ENCODE peak calls at places on chromosomes 3 and 15, in six cellular contexts. One of them, this sample, is unnamed.

GRCh38 chr3:127491909-127492308 is 98.6 kb downstream of the TPRA1 start:
- DNase-seq in HFF-Myc: no peak
- DNase-seq in AG10803: no peak
- DNase-seq in vagina: no peak
- DNase-seq in stomach: no peak
- DNase-seq in foreskin fibroblast: no peak
- DNase-seq in this sample: no peak

GRCh38 chr3:72916249-72916648 is 28.4 kb downstream of the GXYLT2 start:
- DNase-seq in HFF-Myc: no peak
- DNase-seq in AG10803: no peak
- DNase-seq in vagina: no peak
- DNase-seq in stomach: no peak
- DNase-seq in foreskin fibroblast: no peak
- DNase-seq in this sample: no peak

GRCh38 chr3:190532626-190533155 is 18.8 kb downstream of the IL1RAP start:
- DNase-seq in HFF-Myc: no peak
- DNase-seq in AG10803: no peak
- DNase-seq in vagina: no peak
- DNase-seq in stomach: no peak
- DNase-seq in foreskin fibroblast: no peak
- DNase-seq in this sample: no peak

GRCh38 chr3:95348879-95349278 is 1286.0 kb downstream of the NSUN3 start:
- DNase-seq in HFF-Myc: no peak
- DNase-seq in AG10803: no peak
- DNase-seq in vagina: no peak
- DNase-seq in stomach: no peak
- DNase-seq in foreskin fibroblast: no peak
- DNase-seq in this sample: no peak

GRCh38 chr3:139870000-139870675 is 64.8 kb upstream of the CLSTN2 start:
- DNase-seq in HFF-Myc: no peak
- DNase-seq in AG10803: no peak
- DNase-seq in vagina: no peak
- DNase-seq in stomach: no peak
- DNase-seq in foreskin fibroblast: no peak
- DNase-seq in this sample: no peak

GRCh38 chr3:12187448-12188327 is 29.0 kb upstream of the TIMP4 start:
- DNase-seq in HFF-Myc: no peak
- DNase-seq in AG10803: peak; percentile 52
- DNase-seq in vagina: peak; percentile 87
- DNase-seq in stomach: no peak
- DNase-seq in foreskin fibroblast: peak; percentile 70
- DNase-seq in this sample: no peak

GRCh38 chr3:52090131-52090548 is 33.8 kb upstream of the DUSP7 start:
- DNase-seq in HFF-Myc: peak; percentile 80
- DNase-seq in AG10803: peak; percentile 91
- DNase-seq in vagina: no peak
- DNase-seq in stomach: no peak
- DNase-seq in foreskin fibroblast: peak; percentile 92
- DNase-seq in this sample: no peak

GRCh38 chr3:57161915-57162314 is 3.2 kb downstream of the IL17RD start:
- DNase-seq in HFF-Myc: no peak
- DNase-seq in AG10803: no peak
- DNase-seq in vagina: no peak
- DNase-seq in stomach: no peak
- DNase-seq in foreskin fibroblast: no peak
- DNase-seq in this sample: no peak

GRCh38 chr15:68382286-68383007 is 49.5 kb downstream of the ITGA11 start:
- DNase-seq in HFF-Myc: no peak
- DNase-seq in AG10803: no peak
- DNase-seq in vagina: peak; percentile 61
- DNase-seq in stomach: peak; percentile 13
- DNase-seq in foreskin fibroblast: no peak
- DNase-seq in this sample: no peak

GRCh38 chr15:42449770-42450433 is 41.0 kb downstream of the ZNF106 start:
- DNase-seq in HFF-Myc: no peak
- DNase-seq in AG10803: no peak
- DNase-seq in vagina: no peak
- DNase-seq in stomach: no peak
- DNase-seq in foreskin fibroblast: no peak
- DNase-seq in this sample: no peak

GRCh38 chr3:60304103-60304502 is 947.1 kb downstream of the FHIT start:
- DNase-seq in HFF-Myc: no peak
- DNase-seq in AG10803: peak; percentile 89
- DNase-seq in vagina: no peak
- DNase-seq in stomach: no peak
- DNase-seq in foreskin fibroblast: peak; percentile 6
- DNase-seq in this sample: no peak

GRCh38 chr3:71127463-71128243 is 455.9 kb downstream of the FOXP1 start:
- DNase-seq in HFF-Myc: no peak
- DNase-seq in AG10803: peak; percentile 36
- DNase-seq in vagina: no peak
- DNase-seq in stomach: no peak
- DNase-seq in foreskin fibroblast: no peak
- DNase-seq in this sample: no peak

GRCh38 chr3:59798372-59799086 is 748.7 kb upstream of the CFAP20DC start:
- DNase-seq in HFF-Myc: no peak
- DNase-seq in AG10803: no peak
- DNase-seq in vagina: no peak
- DNase-seq in stomach: no peak
- DNase-seq in foreskin fibroblast: no peak
- DNase-seq in this sample: no peak

GRCh38 chr3:38636881-38637280 is 12.6 kb downstream of the SCN5A start:
- DNase-seq in HFF-Myc: no peak
- DNase-seq in AG10803: no peak
- DNase-seq in vagina: no peak
- DNase-seq in stomach: no peak
- DNase-seq in foreskin fibroblast: no peak
- DNase-seq in this sample: no peak

GRCh38 chr3:133362539-133362938 is 37.3 kb upstream of the BFSP2 start:
- DNase-seq in HFF-Myc: no peak
- DNase-seq in AG10803: no peak
- DNase-seq in vagina: peak; percentile 49
- DNase-seq in stomach: no peak
- DNase-seq in foreskin fibroblast: no peak
- DNase-seq in this sample: no peak

GRCh38 chr3:112074616-112075497 is 11.3 kb upstream of the C3orf52 start:
- DNase-seq in HFF-Myc: peak; percentile 87
- DNase-seq in AG10803: peak; percentile 80
- DNase-seq in vagina: no peak
- DNase-seq in stomach: peak; percentile 59
- DNase-seq in foreskin fibroblast: peak; percentile 90
- DNase-seq in this sample: no peak

GRCh38 chr3:146449584-146449983 is 19.8 kb downstream of the PLSCR2 start:
- DNase-seq in HFF-Myc: no peak
- DNase-seq in AG10803: no peak
- DNase-seq in vagina: no peak
- DNase-seq in stomach: no peak
- DNase-seq in foreskin fibroblast: no peak
- DNase-seq in this sample: no peak

GRCh38 chr15:47685141-47685870 is 32.0 kb upstream of the SEMA6D start:
- DNase-seq in HFF-Myc: no peak
- DNase-seq in AG10803: peak; percentile 6
- DNase-seq in vagina: no peak
- DNase-seq in stomach: no peak
- DNase-seq in foreskin fibroblast: peak; percentile 88
- DNase-seq in this sample: no peak

GRCh38 chr3:88807471-88808090 is 299.8 kb upstream of the EPHA3 start:
- DNase-seq in HFF-Myc: no peak
- DNase-seq in AG10803: peak; percentile 77
- DNase-seq in vagina: no peak
- DNase-seq in stomach: no peak
- DNase-seq in foreskin fibroblast: peak; percentile 80
- DNase-seq in this sample: no peak

GRCh38 chr3:177498037-177498857 is 301.0 kb upstream of the TBL1XR1 start:
- DNase-seq in HFF-Myc: no peak
- DNase-seq in AG10803: no peak
- DNase-seq in vagina: no peak
- DNase-seq in stomach: peak; percentile 71
- DNase-seq in foreskin fibroblast: no peak
- DNase-seq in this sample: no peak

GRCh38 chr3:161854232-161854771 is 357.7 kb downstream of the OTOL1 start:
- DNase-seq in HFF-Myc: peak; percentile 41
- DNase-seq in AG10803: peak; percentile 58
- DNase-seq in vagina: no peak
- DNase-seq in stomach: peak; percentile 29
- DNase-seq in foreskin fibroblast: peak; percentile 66
- DNase-seq in this sample: peak; percentile 42

GRCh38 chr15:90884719-90885431 is 571 bp downstream of the FES start:
- DNase-seq in HFF-Myc: no peak
- DNase-seq in AG10803: no peak
- DNase-seq in vagina: no peak
- DNase-seq in stomach: no peak
- DNase-seq in foreskin fibroblast: no peak
- DNase-seq in this sample: no peak

GRCh38 chr3:151431940-151432339 is 28.9 kb downstream of the IGSF10 start:
- DNase-seq in HFF-Myc: no peak
- DNase-seq in AG10803: no peak
- DNase-seq in vagina: no peak
- DNase-seq in stomach: no peak
- DNase-seq in foreskin fibroblast: peak; percentile 38
- DNase-seq in this sample: no peak

GRCh38 chr3:197339841-197340520 is 41.6 kb upstream of the DLG1 start:
- DNase-seq in HFF-Myc: no peak
- DNase-seq in AG10803: peak; percentile 86
- DNase-seq in vagina: no peak
- DNase-seq in stomach: no peak
- DNase-seq in foreskin fibroblast: peak; percentile 64
- DNase-seq in this sample: no peak

GRCh38 chr15:63480441-63480821 is 24.0 kb upstream of the USP3 start:
- DNase-seq in HFF-Myc: no peak
- DNase-seq in AG10803: no peak
- DNase-seq in vagina: no peak
- DNase-seq in stomach: no peak
- DNase-seq in foreskin fibroblast: peak; percentile 21
- DNase-seq in this sample: no peak

GRCh38 chr3:117553461-117553860 is 843.9 kb downstream of the TUSC7 start:
- DNase-seq in HFF-Myc: no peak
- DNase-seq in AG10803: peak; percentile 9
- DNase-seq in vagina: no peak
- DNase-seq in stomach: no peak
- DNase-seq in foreskin fibroblast: peak; percentile 77
- DNase-seq in this sample: no peak

GRCh38 chr3:23136054-23136453 is 67.1 kb upstream of the UBE2E2 start:
- DNase-seq in HFF-Myc: no peak
- DNase-seq in AG10803: no peak
- DNase-seq in vagina: no peak
- DNase-seq in stomach: no peak
- DNase-seq in foreskin fibroblast: no peak
- DNase-seq in this sample: no peak

GRCh38 chr15:101167791-101168462 is 83.9 kb downstream of the CHSY1 start:
- DNase-seq in HFF-Myc: peak; percentile 77
- DNase-seq in AG10803: peak; percentile 58
- DNase-seq in vagina: no peak
- DNase-seq in stomach: peak; percentile 42
- DNase-seq in foreskin fibroblast: peak; percentile 66
- DNase-seq in this sample: no peak

DNA sequence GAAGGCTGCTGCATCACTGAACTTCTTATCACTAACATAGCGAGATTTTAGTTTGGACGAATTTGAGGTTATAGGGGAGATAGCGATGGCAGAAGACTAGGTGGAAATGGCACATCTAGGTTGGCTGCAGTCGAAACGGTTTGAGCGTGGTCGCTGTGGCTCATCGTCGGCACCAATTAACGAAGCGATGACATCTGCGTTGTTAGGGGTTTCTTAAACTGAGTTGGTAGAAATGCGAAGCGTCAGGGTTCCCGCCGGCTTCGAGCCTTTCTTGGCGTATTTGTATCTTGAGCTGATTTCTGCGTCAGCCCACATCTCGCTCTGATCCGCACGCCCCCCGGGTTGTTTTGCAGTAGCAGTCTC is 316 bp downstream of the LNP1 start:
- DNase-seq in HFF-Myc: peak; percentile 14
- DNase-seq in AG10803: peak; percentile 34
- DNase-seq in vagina: no peak
- DNase-seq in stomach: no peak
- DNase-seq in foreskin fibroblast: peak; percentile 53
- DNase-seq in this sample: peak; percentile 28
- TF ChIP-seq CTCF in HFF-Myc: no peak
- TF ChIP-seq CTCF in AG10803: no peak
- TF ChIP-seq CTCF in vagina: no peak
- TF ChIP-seq CTCF in stomach: no peak
- TF ChIP-seq CTCF in foreskin fibroblast: no peak
- TF ChIP-seq CTCF in this sample: no peak

DNA sequence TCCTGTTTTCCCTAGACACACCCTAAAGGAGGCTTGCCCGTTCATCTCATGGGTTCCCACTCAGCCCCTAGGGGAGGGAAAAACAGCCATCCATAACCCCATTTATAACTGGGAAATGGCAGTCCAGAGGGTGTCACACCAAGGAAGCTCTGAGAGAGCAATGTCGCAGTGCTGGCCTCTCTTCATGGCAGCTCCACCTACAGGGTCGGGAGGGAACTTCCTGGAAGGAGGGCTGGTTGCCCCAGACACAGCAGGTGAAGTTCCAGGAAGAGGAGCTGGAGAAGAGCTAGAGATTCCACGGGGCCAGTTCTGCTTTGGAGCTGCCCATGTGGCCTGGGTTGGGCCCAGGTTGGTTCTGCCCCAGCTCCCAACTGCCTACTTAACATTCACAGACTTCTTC is 22.3 kb upstream of the LINGO1 start:
- DNase-seq in HFF-Myc: no peak
- DNase-seq in AG10803: no peak
- DNase-seq in vagina: no peak
- DNase-seq in stomach: no peak
- DNase-seq in foreskin fibroblast: peak; percentile 13
- DNase-seq in this sample: peak; percentile 34
- TF ChIP-seq CTCF in HFF-Myc: peak; percentile 52
- TF ChIP-seq CTCF in AG10803: peak; percentile 9
- TF ChIP-seq CTCF in vagina: no peak
- TF ChIP-seq CTCF in stomach: no peak
- TF ChIP-seq CTCF in foreskin fibroblast: peak; percentile 3
- TF ChIP-seq CTCF in this sample: peak; percentile 47

DNA sequence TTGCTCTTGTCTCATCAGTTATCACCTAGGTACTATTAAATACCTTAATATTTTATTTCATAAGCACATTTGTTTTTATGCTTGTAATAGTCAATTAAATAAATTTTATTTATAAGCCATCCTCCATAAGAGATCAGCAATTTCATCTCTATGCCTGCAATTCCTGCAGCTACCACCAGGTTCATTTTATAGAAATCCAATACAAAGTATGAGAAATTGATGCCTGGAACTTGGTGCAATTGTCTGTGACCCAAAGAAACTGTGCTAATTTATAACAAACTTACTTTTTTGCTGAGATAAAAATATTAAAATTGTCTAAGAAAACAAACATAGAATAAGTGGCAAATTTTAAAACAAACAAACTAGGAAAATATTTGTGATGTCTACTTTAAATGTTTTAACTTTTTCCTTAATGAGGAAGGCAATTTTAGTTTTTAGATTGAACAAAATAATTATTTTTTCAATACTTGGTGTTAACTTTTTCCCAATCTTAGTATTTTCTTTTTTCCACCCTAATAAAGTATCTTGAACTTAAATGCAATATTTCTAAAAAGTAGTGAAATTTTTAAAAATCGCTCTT is 1026.6 kb downstream of the ROBO1 start:
- DNase-seq in HFF-Myc: no peak
- DNase-seq in AG10803: no peak
- DNase-seq in vagina: no peak
- DNase-seq in stomach: no peak
- DNase-seq in foreskin fibroblast: peak; percentile 18
- DNase-seq in this sample: no peak
- TF ChIP-seq CTCF in HFF-Myc: peak; percentile 47
- TF ChIP-seq CTCF in AG10803: peak; percentile 49
- TF ChIP-seq CTCF in vagina: no peak
- TF ChIP-seq CTCF in stomach: no peak
- TF ChIP-seq CTCF in foreskin fibroblast: peak; percentile 23
- TF ChIP-seq CTCF in this sample: peak; percentile 96

GRCh38 chr3:123161167-123161566 is 40.6 kb upstream of the SEC22A start:
- DNase-seq in HFF-Myc: no peak
- DNase-seq in AG10803: no peak
- DNase-seq in vagina: no peak
- DNase-seq in stomach: no peak
- DNase-seq in foreskin fibroblast: no peak
- DNase-seq in this sample: no peak
- TF ChIP-seq CTCF in HFF-Myc: peak; percentile 21
- TF ChIP-seq CTCF in AG10803: no peak
- TF ChIP-seq CTCF in vagina: no peak
- TF ChIP-seq CTCF in stomach: no peak
- TF ChIP-seq CTCF in foreskin fibroblast: no peak
- TF ChIP-seq CTCF in this sample: no peak

This sample was measured in endothelial cell.